ENCODE peak calls at places on chromosome 14, in nine cellular contexts. B is PC-3, L is transverse colon, T is cardiac muscle cell, K is GM23338, F is pancreas, O is PC-9, G is right lobe of liver, N is colonic mucosa. Y is an unnamed sample. For H3K36me3, the result is how much of the 10 kb centered on the place peaks cover.

GRCh38 chr14:65252471-65253255 is 150.3 kb upstream of the MAX start:
- DNase-seq in O (no peak), N (no peak), L (no peak), F (no peak), T (no peak), G (no peak), K (no peak), B (peak), Y (no peak)

GRCh38 chr14:52485350-52485960 is 66.8 kb downstream of the TXNDC16 start:
- DNase-seq in O (no peak), G (no peak), T (no peak), B (peak), F (no peak), L (no peak), K (no peak), N (no peak), Y (no peak)

GRCh38 chr14:39442293-39442692 is 10.1 kb upstream of the FBXO33 start:
- DNase-seq in O (no peak), K (no peak), L (no peak), F (no peak), N (no peak), B (no peak), T (peak), G (no peak), Y (peak)

GRCh38 chr14:36553650-36554260 is 28.7 kb downstream of the NKX2-8 start:
- DNase-seq in O (peak), B (peak), T (peak), L (no peak), K (peak), F (peak), N (no peak), G (no peak), Y (no peak)

GRCh38 chr14:52279405-52279804 is 11.9 kb downstream of the PTGDR start:
- DNase-seq in O (peak), N (no peak), T (peak), F (no peak), G (no peak), K (no peak), L (no peak), B (peak), Y (no peak)

GRCh38 chr14:60197629-60198318 is 32.6 kb upstream of the DHRS7 start:
- DNase-seq in K (no peak), O (peak), L (no peak), B (peak), T (no peak), N (no peak), F (no peak), G (no peak), Y (no peak)

GRCh38 chr14:55976219-55976618 is 142.0 kb upstream of the PELI2 start:
- DNase-seq in T (no peak), K (no peak), L (peak), B (peak), F (peak), N (peak), O (peak), G (no peak), Y (no peak)

GRCh38 chr14:105143451-105144230 is 24.9 kb downstream of the JAG2 start:
- DNase-seq in L (peak), O (no peak), T (no peak), G (peak), K (no peak), F (no peak), N (no peak), B (no peak), Y (no peak)

GRCh38 chr14:96362965-96363750 is at the start of the genes ATG2B and GSKIP:
- DNase-seq in K (peak), L (peak), G (peak), N (peak), B (peak), T (peak), O (peak), F (peak), Y (peak)

GRCh38 chr14:105050551-105050897 is 14.7 kb downstream of the GPR132 start:
- DNase-seq in K (no peak), B (peak), G (peak), O (peak), N (peak), F (peak), T (peak), L (peak), Y (no peak)

GRCh38 chr14:66345986-66346385 is 140.2 kb upstream of the CCDC196 start:
- DNase-seq in N (no peak), F (no peak), K (no peak), L (no peak), G (no peak), O (no peak), T (no peak), B (no peak), Y (no peak)

GRCh38 chr14:67650161-67650560 is 24.3 kb downstream of the VTI1B start:
- DNase-seq in B (no peak), G (no peak), N (no peak), O (no peak), L (no peak), T (no peak), K (no peak), F (no peak), Y (no peak)

GRCh38 chr14:68952544-68953535 is 26.3 kb downstream of the ACTN1 start:
- DNase-seq in F (no peak), N (no peak), O (no peak), T (peak), K (no peak), L (no peak), G (no peak), B (no peak), Y (no peak)

GRCh38 chr14:32203928-32204357 is 874 bp upstream of the RNU6-8 start:
- DNase-seq in O (no peak), F (peak), G (no peak), B (peak), N (peak), T (peak), L (peak), K (peak), Y (no peak)

GRCh38 chr14:38129705-38130104 is 78.0 kb upstream of the SSTR1 start:
- DNase-seq in G (no peak), L (no peak), N (no peak), B (no peak), O (no peak), T (no peak), F (no peak), K (no peak), Y (no peak)

GRCh38 chr14:33987565-33988080 is 36.7 kb upstream of the EGLN3 start:
- DNase-seq in T (no peak), K (no peak), F (no peak), L (no peak), O (no peak), B (no peak), N (no peak), G (no peak), Y (no peak)

GRCh38 chr14:99195602-99196309 is 76.2 kb downstream of the BCL11B start:
- DNase-seq in F (peak), G (no peak), T (no peak), L (no peak), B (no peak), K (no peak), O (no peak), N (no peak), Y (no peak)

GRCh38 chr14:73280903-73281302 is 43.6 kb downstream of the PAPLN start:
- DNase-seq in G (no peak), F (no peak), T (no peak), K (no peak), L (no peak), B (peak), N (no peak), O (no peak), Y (no peak)

GRCh38 chr14:30874120-30874998 is at the start of gene COCH:
- DNase-seq in L (peak), T (no peak), N (peak), G (peak), B (peak), K (peak), F (peak), O (peak), Y (no peak)

GRCh38 chr14:76832503-76832988 is 6.3 kb downstream of the LRRC74A start:
- DNase-seq in L (no peak), K (no peak), T (peak), F (no peak), B (no peak), O (no peak), G (peak), N (no peak), Y (no peak)

GRCh38 chr14:64870160-64870559 is 9.5 kb downstream of the SPTB start:
- DNase-seq in N (no peak), O (no peak), G (no peak), F (no peak), B (no peak), T (no peak), K (no peak), L (no peak), Y (no peak)

GRCh38 chr14:52080817-52081755 is 12.2 kb upstream of the NID2 start:
- DNase-seq in O (peak), L (no peak), B (peak), T (peak), F (no peak), K (no peak), N (no peak), G (no peak), Y (no peak)

GRCh38 chr14:93959239-93960107 is 16.9 kb downstream of the ASB2 start:
- DNase-seq in L (peak), K (peak), B (peak), T (peak), G (no peak), F (peak), N (peak), O (peak), Y (no peak)

GRCh38 chr14:61179061-61179675 is 102.0 kb downstream of the TMEM30B start:
- DNase-seq in L (no peak), G (no peak), B (peak), F (no peak), O (peak), K (no peak), T (peak), N (no peak), Y (no peak)

GRCh38 chr14:96251656-96252155 is 4.3 kb upstream of the BDKRB1 start:
- DNase-seq in F (no peak), N (no peak), B (no peak), L (no peak), O (no peak), K (no peak), G (no peak), T (no peak), Y (no peak)

GRCh38 chr14:86865934-86866333 is 1127.0 kb downstream of the GALC start:
- DNase-seq in O (no peak), N (no peak), F (no peak), G (no peak), T (peak), K (peak), L (no peak), B (no peak), Y (no peak)
- TF ChIP-seq CTCF in O (no peak), N (no peak), F (no peak), G (no peak), T (peak), K (peak), L (no peak), B (peak), Y (no peak)

GRCh38 chr14:100237735-100238418 is 1.1 kb upstream of the YY1 start:
- DNase-seq in B (peak), K (peak), N (peak), O (no peak), F (peak), T (peak), G (no peak), L (peak), Y (no peak)

GRCh38 chr14:100240725-100241032 is 1.7 kb downstream of the YY1 start:
- DNase-seq in K (no peak), T (no peak), N (no peak), L (no peak), B (no peak), F (no peak), G (no peak), O (no peak), Y (no peak)

GRCh38 chr14:100239840-100240724 is 1.1 kb downstream of the YY1 start:
- DNase-seq in K (peak), T (peak), G (peak), N (peak), F (peak), L (peak), B (peak), O (peak), Y (peak)

GRCh38 chr14:100238419-100239199 is at the start of gene YY1:
- DNase-seq in B (peak), K (peak), G (peak), F (peak), O (peak), N (peak), L (peak), T (peak), Y (peak)

GRCh38 chr14:100239200-100239839 is 376 bp downstream of the YY1 start:
- DNase-seq in T (no peak), G (peak), O (no peak), B (no peak), L (peak), K (no peak), N (peak), F (peak), Y (no peak)
- H3K4me3 ChIP-seq in T (peak), G (peak), O (peak), B (peak), L (peak), K (peak), N (peak), F (peak), Y (peak)

DNA sequence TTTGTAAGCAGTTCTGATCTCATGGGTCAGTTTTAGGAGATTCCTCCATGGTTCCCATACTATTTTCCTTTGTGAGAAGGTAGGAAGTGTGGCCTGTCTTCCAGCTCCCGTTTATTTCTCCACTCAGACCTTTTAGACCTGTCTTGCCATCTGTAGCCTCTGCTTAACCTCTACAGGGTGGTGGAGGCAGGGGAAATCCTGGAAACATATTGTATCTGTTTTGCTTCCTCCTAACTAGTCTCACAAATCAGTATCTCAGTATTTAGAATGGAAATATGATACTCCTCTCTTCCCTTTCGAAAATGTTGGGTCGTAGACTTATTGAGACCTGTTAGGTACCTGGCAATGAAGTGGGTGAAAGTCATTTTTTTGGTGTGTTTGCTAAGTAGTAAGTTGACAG is 399.4 kb upstream of the RGS6 start:
- DNase-seq in K (no peak), F (no peak), O (no peak), T (no peak), G (no peak), B (no peak), L (no peak), N (no peak), Y (no peak)
- H3K36me3 ChIP-seq in K (under half), F (under half), O (under half), T (under half), G (under half), B (under half), L (under half), N (under half), Y (under half)

GRCh38 chr14:26984318-26985177 is 386.7 kb upstream of the NOVA1 start:
- DNase-seq in L (peak), N (peak), F (peak), K (peak), O (peak), B (peak), G (no peak), T (peak), Y (peak)
- TF ChIP-seq CTCF in L (peak), N (peak), F (peak), K (peak), O (peak), B (peak), G (peak), T (peak), Y (peak)

GRCh38 chr14:26794731-26795130 is 196.9 kb upstream of the NOVA1 start:
- DNase-seq in K (no peak), O (no peak), T (peak), L (no peak), B (no peak), F (no peak), N (no peak), G (no peak), Y (no peak)

DNA sequence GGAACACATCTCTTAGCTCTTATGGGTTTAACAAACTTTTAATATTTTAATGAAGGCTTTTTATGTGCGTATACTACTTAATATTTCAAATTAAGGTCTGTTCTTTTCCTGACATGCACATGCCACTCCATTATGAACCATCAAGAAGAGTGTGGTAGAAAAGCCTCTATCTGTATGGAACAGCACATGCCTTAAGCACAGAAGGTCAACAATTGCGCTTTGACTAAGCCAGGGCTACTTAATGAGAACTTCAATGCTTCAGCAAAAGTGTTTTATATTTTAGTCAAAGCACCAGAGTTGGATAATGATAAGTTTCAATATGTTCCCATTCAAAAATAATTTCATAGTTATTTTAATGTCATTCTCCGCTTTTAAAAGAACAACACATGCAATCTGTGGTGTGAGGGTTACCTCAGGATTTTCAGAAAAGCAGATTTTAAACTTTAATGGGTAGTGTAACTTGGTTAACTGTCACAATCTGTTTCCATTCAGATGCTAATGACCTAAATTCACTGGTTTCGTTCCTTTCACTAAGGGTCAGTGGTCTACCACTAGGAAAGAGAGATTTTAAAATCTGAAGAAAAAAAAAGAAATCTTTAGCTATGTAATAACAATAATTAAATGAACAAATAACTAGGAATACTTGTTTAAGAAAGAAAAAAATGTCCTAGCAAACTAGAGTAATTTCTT is 193.4 kb upstream of the NOVA1 start:
- DNase-seq in N (no peak), O (no peak), F (no peak), K (peak), B (no peak), T (no peak), L (no peak), G (no peak), Y (no peak)
- H3K4me3 ChIP-seq in N (no peak), O (no peak), F (no peak), K (peak), B (no peak), T (no peak), L (no peak), G (no peak), Y (no peak)

GRCh38 chr14:102081231-102082080 is 5.4 kb downstream of the HSP90AA1 start:
- DNase-seq in T (no peak), B (no peak), N (no peak), L (no peak), K (no peak), O (no peak), F (no peak), G (no peak), Y (no peak)
- H3K36me3 ChIP-seq in T (half or more), B (half or more), N (under half), L (under half), K (half or more), O (half or more), F (under half), G (under half), Y (half or more)

GRCh38 chr14:25833341-25834121 is 764.3 kb downstream of the NOVA1 start:
- DNase-seq in L (peak), N (peak), G (no peak), T (peak), K (peak), B (peak), F (peak), O (peak), Y (no peak)
- TF ChIP-seq CTCF in L (peak), N (peak), G (peak), T (peak), K (peak), B (peak), F (peak), O (peak), Y (no peak)